ENCODE peak calls at places on chromosomes 11 and 22, in eight cellular contexts. P, G, V, F, O, H, L and B are unnamed samples.

GRCh38 chr11:132357811-132358572 is 987.6 kb downstream of the NTM start:
- DNase-seq in H (no peak), O (no peak), G (no peak), F (no peak), L (no peak), V (no peak), P (no peak), B (no peak)

GRCh38 chr11:86589856-86590589 is 82.4 kb downstream of the ME3 start:
- DNase-seq in O (no peak), L (no peak), G (no peak), H (no peak), F (no peak), V (no peak), P (no peak), B (no peak)

GRCh38 chr11:133966147-133966546 is 9.4 kb upstream of the IGSF9B start:
- DNase-seq in G (no peak), P (no peak), L (no peak), V (no peak), F (no peak), H (no peak), O (no peak), B (no peak)

GRCh38 chr22:41657709-41658108 is 31.0 kb downstream of the SNU13 start:
- DNase-seq in V (no peak), O (no peak), P (peak), H (no peak), F (no peak), G (no peak), L (no peak), B (no peak)

GRCh38 chr22:21092797-21093554 is 47.2 kb downstream of the LRRC74B start:
- DNase-seq in P (no peak), H (no peak), O (no peak), F (no peak), G (no peak), V (no peak), L (no peak), B (no peak)

GRCh38 chr11:86577663-86578636 is 94.5 kb downstream of the ME3 start:
- DNase-seq in L (peak), F (peak), H (no peak), O (no peak), P (no peak), G (peak), V (peak), B (no peak)

GRCh38 chr22:49513358-49513851 is 314.3 kb downstream of the BRD1 start:
- DNase-seq in O (no peak), L (no peak), F (no peak), P (no peak), G (no peak), H (no peak), V (no peak), B (no peak)

GRCh38 chr22:50271519-50271970 is 1.4 kb upstream of the MAPK11 start:
- DNase-seq in O (peak), G (peak), F (peak), V (peak), P (peak), L (peak), H (peak), B (no peak)

GRCh38 chr11:47986742-47987141 is 6.4 kb downstream of the PTPRJ start:
- DNase-seq in G (no peak), F (no peak), L (no peak), O (no peak), V (no peak), P (no peak), H (no peak), B (no peak)

GRCh38 chr11:615453-616319 is at the start of gene IRF7:
- DNase-seq in F (peak), L (peak), H (peak), V (peak), O (peak), P (peak), G (peak), B (peak)

GRCh38 chr22:37501610-37502341 is 15.6 kb upstream of the MFNG start:
- DNase-seq in P (no peak), G (peak), H (peak), V (peak), O (no peak), L (peak), F (no peak), B (no peak)

GRCh38 chr11:22725079-22725478 is 58.7 kb downstream of the GAS2 start:
- DNase-seq in G (no peak), O (no peak), V (no peak), P (no peak), L (no peak), F (no peak), H (no peak), B (no peak)

GRCh38 chr22:50548046-50548912 is 2.6 kb downstream of the KLHDC7B start:
- DNase-seq in L (no peak), O (peak), V (no peak), G (peak), F (no peak), H (no peak), P (peak), B (peak)